ENCODE peak calls at places on chromosomes 7 and 10, in six cellular contexts. O is Calu3, I is BJ, G is sigmoid colon, U is RWPE1, X is kidney epithelial cell. S is an unnamed sample.
A peak's percentile ranks its signal among the peaks of the same experiment; 100 is the strongest.

GRCh38 chr7:143385891-143386781 is 5.0 kb downstream of the ZYX start:
- DNase-seq in O (no peak), G (peak; percentile 77), I (no peak), X (no peak), U (no peak), S (no peak)

GRCh38 chr7:105940111-105940510 is 23.0 kb upstream of the CDHR3 start:
- DNase-seq in O (no peak), X (no peak), I (no peak), G (no peak), U (no peak), S (no peak)

GRCh38 chr10:70458329-70459060 is 17.0 kb upstream of the NODAL start:
- DNase-seq in G (peak; percentile 92), I (no peak), X (peak; percentile 31), O (peak; percentile 79), U (peak; percentile 75), S (peak; percentile 64)

GRCh38 chr10:31745612-31746376 is 182.8 kb downstream of the ARHGAP12 start:
- DNase-seq in U (peak; percentile 85), X (peak; percentile 72), O (no peak), G (no peak), I (peak; percentile 85), S (peak; percentile 35)

GRCh38 chr10:59135275-59135674 is 41.2 kb upstream of the PHYHIPL start:
- DNase-seq in G (no peak), U (no peak), X (no peak), O (no peak), I (no peak), S (no peak)

GRCh38 chr10:20622522-20623270 is 274.4 kb downstream of the NEBL start:
- DNase-seq in I (no peak), U (no peak), O (no peak), X (peak; percentile 4), G (no peak), S (no peak)

GRCh38 chr7:50307368-50308012 is 3.0 kb downstream of the IKZF1 start:
- DNase-seq in O (no peak), G (no peak), U (no peak), I (no peak), X (no peak), S (no peak)

GRCh38 chr10:43574906-43575305 is 490 bp upstream of the ZNF239 start:
- DNase-seq in I (no peak), O (no peak), X (no peak), U (no peak), G (no peak), S (no peak)

GRCh38 chr10:58414270-58415041 is 29.2 kb downstream of the TFAM start:
- DNase-seq in U (peak; percentile 46), O (peak; percentile 63), X (peak; percentile 70), I (peak; percentile 27), G (no peak), S (no peak)

GRCh38 chr10:5147981-5148677 is 36.8 kb downstream of the AKR1C8 start:
- DNase-seq in G (no peak), X (no peak), O (no peak), I (no peak), U (no peak), S (no peak)

GRCh38 chr7:139112741-139113250 is 3.3 kb upstream of the ZC3HAV1 start:
- DNase-seq in G (no peak), X (no peak), U (no peak), I (no peak), O (no peak), S (no peak)

GRCh38 chr10:29257106-29257783 is 31.6 kb upstream of the LYZL1 start:
- DNase-seq in U (peak; percentile 23), O (no peak), I (peak; percentile 98), G (peak; percentile 93), X (peak; percentile 51), S (no peak)

GRCh38 chr7:54877683-54878082 is 118.7 kb upstream of the SEC61G start:
- DNase-seq in O (peak; percentile 43), G (no peak), U (no peak), X (no peak), I (no peak), S (no peak)
- TF ChIP-seq CTCF in O (no peak), G (no peak), U (no peak), X (no peak), I (no peak), S (no peak)

DNA sequence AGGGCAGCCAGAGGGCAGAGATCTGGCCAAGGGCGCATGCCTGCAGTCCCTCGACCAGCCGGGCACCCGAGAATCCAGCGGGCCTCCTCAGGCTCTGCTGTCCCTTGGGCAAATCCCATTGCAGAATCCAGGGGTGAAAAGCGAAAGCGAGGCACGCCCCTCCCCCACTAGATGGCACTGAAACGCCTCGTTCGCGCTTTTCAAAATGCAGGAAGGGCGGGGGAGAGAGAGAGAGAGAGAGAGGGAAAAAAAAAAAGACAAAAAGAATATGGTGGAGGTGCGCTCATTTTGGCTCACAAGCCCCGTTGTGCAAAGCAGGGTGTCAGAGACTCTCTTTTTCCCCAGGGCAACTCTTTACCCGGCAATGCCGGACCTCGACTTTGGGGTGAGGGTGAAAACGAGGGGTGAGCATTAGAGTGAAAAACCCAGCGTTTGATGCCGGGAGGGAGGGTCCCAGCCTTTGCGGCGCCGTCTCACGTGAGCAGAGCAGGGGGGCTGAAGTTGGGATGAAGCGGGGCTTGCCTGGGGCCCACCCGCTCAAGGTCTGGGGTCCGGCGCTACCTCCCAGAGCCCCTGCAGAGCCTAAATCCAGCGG is 2.5 kb upstream of the TMEM178B start:
- DNase-seq in U (peak; percentile 34), I (no peak), G (peak; percentile 72), O (peak; percentile 43), X (no peak), S (peak; percentile 84)
- TF ChIP-seq CTCF in U (peak; percentile 59), I (no peak), G (no peak), O (no peak), X (peak; percentile 27), S (peak; percentile 19)

DNA sequence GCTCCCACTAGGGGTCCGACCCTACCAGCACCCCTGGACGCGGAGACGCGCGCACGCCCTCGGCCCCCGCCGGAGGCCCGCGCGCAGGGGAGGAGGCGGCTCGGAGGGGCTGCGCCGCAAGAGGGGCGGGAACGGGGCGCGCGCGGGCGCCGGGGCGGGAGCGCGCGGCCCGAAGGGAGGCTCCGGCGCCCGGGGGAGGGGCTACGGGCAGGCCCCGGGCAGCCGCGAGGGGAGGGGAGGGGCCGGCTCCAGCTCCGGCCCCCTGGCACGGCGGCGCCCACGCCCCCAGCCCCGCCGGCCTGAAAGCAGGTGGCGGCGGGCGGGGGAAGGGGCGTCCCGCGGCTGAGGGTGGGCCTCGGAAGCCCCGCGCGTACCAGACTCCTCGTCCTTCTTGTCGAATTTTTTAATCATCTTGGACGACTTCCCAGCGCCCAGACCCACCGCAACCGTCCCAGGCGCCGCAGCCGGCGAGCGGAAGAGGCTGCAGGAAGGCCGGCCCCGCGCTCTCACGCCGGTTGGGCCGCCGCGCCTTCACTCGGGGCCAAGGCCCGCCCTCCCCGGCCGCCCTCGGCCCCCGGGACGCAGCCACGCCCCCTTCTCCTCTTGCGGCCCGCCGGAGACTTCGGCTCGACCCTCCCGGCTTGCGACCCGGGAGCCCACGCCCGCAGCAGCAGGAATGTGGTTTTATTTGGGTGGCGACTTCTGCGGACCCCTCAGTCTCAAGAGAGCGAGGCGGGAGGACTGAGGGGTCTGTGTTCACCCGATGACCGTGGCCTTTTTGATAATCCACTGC is at the start of gene COPG2:
- DNase-seq in G (peak; percentile 88), X (peak; percentile 23), U (peak; percentile 90), O (peak; percentile 90), I (peak; percentile 25), S (peak; percentile 90)
- TF ChIP-seq CTCF in G (no peak), X (no peak), U (no peak), O (no peak), I (no peak), S (no peak)

DNA sequence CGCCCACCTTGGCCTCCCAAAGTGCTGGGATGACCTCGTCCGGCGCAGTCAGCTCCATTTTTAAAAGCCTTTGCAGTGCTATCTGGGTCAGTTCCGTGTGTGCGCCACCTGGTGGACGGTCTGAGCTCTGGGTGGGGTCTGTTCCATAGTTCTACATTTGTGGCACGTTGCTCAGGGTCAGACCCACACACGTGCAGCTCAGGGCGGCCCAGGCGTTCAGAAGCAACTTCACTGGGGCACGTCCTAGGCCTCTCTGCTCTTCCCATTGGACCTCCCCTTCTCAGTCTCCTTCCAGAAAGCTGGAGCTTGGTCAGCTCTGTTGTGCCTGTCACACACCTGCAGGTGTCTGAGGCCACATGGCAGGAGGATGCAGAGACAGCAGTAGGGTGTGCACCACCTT is 137.9 kb downstream of the DNAJB6 start:
- DNase-seq in O (peak; percentile 32), G (peak; percentile 18), I (no peak), X (no peak), U (no peak), S (peak; percentile 60)
- TF ChIP-seq CTCF in O (no peak), G (no peak), I (peak; percentile 39), X (peak; percentile 22), U (peak; percentile 30), S (peak; percentile 58)

DNA sequence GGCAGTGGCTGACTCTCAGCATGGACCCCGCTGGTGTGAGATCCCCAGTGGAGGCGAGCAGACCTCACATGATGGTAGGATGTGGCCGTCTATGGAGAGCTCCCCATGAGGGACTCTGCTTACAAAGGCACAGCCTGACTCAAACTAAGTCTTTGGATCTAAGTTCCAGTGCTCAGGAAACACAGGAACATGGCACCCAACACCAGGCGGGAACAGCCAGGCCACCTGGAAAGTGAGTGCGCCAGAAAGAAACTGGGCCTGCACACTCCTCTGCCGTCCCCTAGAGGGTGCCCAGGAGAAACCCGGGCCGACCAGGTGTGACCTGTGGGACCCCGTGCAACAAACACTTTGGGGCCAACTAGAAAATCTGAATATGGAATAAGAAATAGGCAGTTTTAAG is 10.0 kb downstream of the PITRM1 start:
- DNase-seq in G (no peak), I (no peak), O (no peak), U (no peak), X (no peak), S (no peak)
- TF ChIP-seq CTCF in G (no peak), I (no peak), O (peak; percentile 31), U (no peak), X (peak; percentile 10), S (no peak)

S was measured in glutamatergic neuron.